ENCODE peak calls at places on chromosomes 2 and 18, in six cellular contexts. D, G, L, I, J and P are unnamed samples.

GRCh38 chr2:181678033-181678586 is 2.2 kb downstream of the NEUROD1 start:
- DNase-seq in J (peak; percentile 89), L (peak; percentile 59), D (peak; percentile 35), G (peak; percentile 41), I (no peak), P (peak; percentile 79)

GRCh38 chr18:72452328-72452727 is 91.8 kb downstream of the CBLN2 start:
- DNase-seq in I (no peak), D (no peak), G (no peak), L (no peak), J (no peak), P (no peak)

GRCh38 chr2:235967358-235967757 is 200.8 kb downstream of the GBX2 start:
- DNase-seq in G (no peak), L (no peak), D (no peak), I (no peak), J (peak; percentile 5), P (no peak)

GRCh38 chr18:63409301-63409700 is 13.0 kb downstream of the VPS4B start:
- DNase-seq in G (no peak), L (peak; percentile 73), I (no peak), D (peak; percentile 80), J (no peak), P (peak; percentile 73)

GRCh38 chr2:873027-873426 is 77.6 kb upstream of the SNTG2 start:
- DNase-seq in L (no peak), G (no peak), J (peak; percentile 12), D (no peak), I (no peak), P (no peak)

GRCh38 chr2:148876190-148876588 is 1.2 kb downstream of the KIF5C start:
- DNase-seq in G (no peak), L (no peak), D (no peak), I (no peak), J (peak; percentile 73), P (no peak)

GRCh38 chr2:160140471-160140870 is 59.6 kb downstream of the ITGB6 start:
- DNase-seq in L (no peak), J (no peak), I (no peak), G (no peak), D (no peak), P (peak; percentile 31)

GRCh38 chr2:235614900-235615712 is 121.3 kb downstream of the AGAP1 start:
- DNase-seq in J (no peak), I (no peak), G (no peak), L (no peak), D (no peak), P (peak; percentile 85)

GRCh38 chr2:133171396-133172004 is 396.8 kb downstream of the NCKAP5 start:
- DNase-seq in J (no peak), D (peak; percentile 84), G (peak; percentile 4), I (peak; percentile 48), L (peak; percentile 53), P (peak; percentile 79)

GRCh38 chr2:85353876-85354285 is 447 bp downstream of the RETSAT start:
- DNase-seq in D (peak; percentile 51), I (peak; percentile 12), L (peak; percentile 28), J (no peak), G (no peak), P (peak; percentile 22)

GRCh38 chr18:41396861-41397260 is 558.2 kb upstream of the PIK3C3 start:
- DNase-seq in J (no peak), L (peak; percentile 45), I (no peak), G (peak; percentile 23), D (peak; percentile 43), P (no peak)

GRCh38 chr2:1591461-1591770 is 152.9 kb downstream of the PXDN start:
- DNase-seq in D (peak; percentile 50), I (no peak), J (peak; percentile 33), G (no peak), L (no peak), P (no peak)

GRCh38 chr2:238170386-238171071 is 11.8 kb downstream of the ERFE start:
- DNase-seq in J (no peak), I (no peak), D (no peak), L (no peak), G (no peak), P (peak; percentile 11)

GRCh38 chr2:240926516-240927389 is 20.6 kb downstream of the CROCC2 start:
- DNase-seq in I (no peak), L (no peak), J (peak; percentile 30), D (no peak), G (no peak), P (peak; percentile 13)

DNA sequence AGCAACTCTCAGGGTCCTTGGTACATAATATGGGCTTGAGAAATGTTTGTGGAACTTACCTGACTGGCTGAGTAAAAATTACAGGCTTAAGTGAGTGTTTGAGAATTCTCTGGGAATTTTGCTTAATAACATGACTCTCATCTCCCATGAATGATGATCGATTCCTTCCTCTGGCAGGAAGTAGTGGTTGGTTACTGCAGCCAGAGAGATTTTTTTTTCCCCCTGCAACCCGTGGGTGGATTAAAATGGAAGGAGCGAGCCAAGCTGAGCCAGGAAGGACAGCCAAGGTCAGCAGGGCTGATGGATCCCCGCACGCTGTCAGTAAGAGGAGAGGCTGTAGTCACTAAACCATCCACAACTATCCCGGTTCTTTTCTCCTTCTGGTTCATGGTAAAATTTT is 40.6 kb upstream of the RFX8 start:
- DNase-seq in J (no peak), I (no peak), L (peak; percentile 20), G (no peak), D (peak; percentile 40), P (peak; percentile 89)
- H2AFZ ChIP-seq in J (no peak overlapping the region), I (no peak overlapping the region), L (peak overlapping the region; percentile 87), G (no peak overlapping the region), D (peak overlapping the region; percentile 41), P (no peak overlapping the region)

GRCh38 chr2:69950241-69950640 is 11.2 kb downstream of the ASPRV1 start:
- DNase-seq in I (no peak), G (no peak), J (no peak), L (no peak), D (no peak), P (no peak)

GRCh38 chr2:69948963-69949645 is 12.3 kb downstream of the ASPRV1 start:
- DNase-seq in G (no peak), J (no peak), I (no peak), D (no peak), L (no peak), P (no peak)

GRCh38 chr2:69946351-69947077 is 14.9 kb downstream of the ASPRV1 start:
- DNase-seq in L (peak; percentile 89), J (no peak), I (peak; percentile 34), G (no peak), D (peak; percentile 95), P (peak; percentile 68)

GRCh38 chr2:69947078-69947801 is 14.2 kb downstream of the ASPRV1 start:
- DNase-seq in G (no peak), I (no peak), J (no peak), L (peak; percentile 25), D (peak; percentile 62), P (no peak)

GRCh38 chr2:69948032-69948962 is 13.1 kb downstream of the ASPRV1 start:
- DNase-seq in G (no peak), L (no peak), I (no peak), D (no peak), J (no peak), P (peak; percentile 14)
- H2AFZ ChIP-seq in G (no peak overlapping the region), L (no peak overlapping the region), I (no peak overlapping the region), D (no peak overlapping the region), J (no peak overlapping the region), P (no peak overlapping the region)

GRCh38 chr2:197515277-197515797 is 529 bp upstream of the MOB4 start:
- DNase-seq in J (no peak), I (peak; percentile 12), G (no peak), L (no peak), D (no peak), P (no peak)

GRCh38 chr2:197514754-197515153 is 1.1 kb upstream of the MOB4 start:
- DNase-seq in J (no peak), D (peak; percentile 28), I (no peak), L (no peak), G (no peak), P (peak; percentile 13)

GRCh38 chr2:197515798-197516761 is at the start of gene MOB4:
- DNase-seq in G (peak; percentile 95), L (peak; percentile 93), D (peak; percentile 95), I (peak; percentile 86), J (peak; percentile 96), P (peak; percentile 91)

GRCh38 chr2:197517150-197517549 is 1.3 kb downstream of the MOB4 start:
- DNase-seq in G (no peak), I (no peak), L (no peak), J (no peak), D (no peak), P (no peak)
- H2AFZ ChIP-seq in G (no peak overlapping the region), I (no peak overlapping the region), L (no peak overlapping the region), J (no peak overlapping the region), D (no peak overlapping the region), P (no peak overlapping the region)

DNA sequence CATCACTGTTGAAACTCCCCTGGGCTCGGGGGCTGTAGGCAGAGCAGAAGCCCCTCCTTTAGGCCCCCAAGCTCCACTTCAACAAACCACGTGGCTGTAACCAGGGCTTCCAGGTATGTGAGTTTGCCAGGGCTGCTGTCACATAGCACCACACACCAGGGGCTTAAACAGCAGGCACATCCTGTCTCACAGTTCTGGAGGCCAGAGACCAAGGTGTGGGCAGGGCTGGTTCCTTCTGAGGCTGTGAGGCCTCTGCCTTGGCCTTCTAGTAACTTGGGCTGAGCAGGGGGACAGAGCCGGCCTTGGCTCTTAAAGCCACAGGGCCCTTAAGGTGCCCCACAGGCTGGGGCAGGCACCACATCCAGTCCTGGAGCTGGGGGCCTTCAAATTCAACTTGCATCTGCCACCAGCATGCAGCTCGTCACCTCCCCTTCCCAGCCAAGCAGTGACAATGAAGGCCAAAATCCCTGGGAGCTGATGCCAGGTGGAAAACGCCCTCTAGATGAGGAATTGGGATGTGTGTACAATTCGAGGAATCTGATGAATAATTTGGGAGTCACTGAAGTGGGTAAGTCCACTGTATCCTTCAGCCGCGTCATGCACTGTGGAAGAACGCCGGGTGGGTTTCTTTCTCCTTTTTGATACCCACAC is 104.2 kb upstream of the ODC1 start:
- DNase-seq in D (peak; percentile 78), G (no peak), I (no peak), L (no peak), J (no peak), P (no peak)
- H2AFZ ChIP-seq in D (no peak overlapping the region), G (no peak overlapping the region), I (no peak overlapping the region), L (no peak overlapping the region), J (no peak overlapping the region), P (no peak overlapping the region)

GRCh38 chr2:17587469-17587868 is 47.0 kb downstream of the VSNL1 start:
- DNase-seq in D (no peak), I (no peak), G (no peak), L (no peak), J (no peak), P (no peak)

GRCh38 chr2:17588031-17588430 is 47.5 kb downstream of the VSNL1 start:
- DNase-seq in J (no peak), G (no peak), L (peak; percentile 98), I (no peak), D (no peak), P (peak; percentile 17)

GRCh38 chr2:17583166-17583565 is 42.7 kb downstream of the VSNL1 start:
- DNase-seq in I (no peak), J (no peak), D (no peak), G (no peak), L (peak; percentile 59), P (peak; percentile 79)

GRCh38 chr2:17583646-17584045 is 43.1 kb downstream of the VSNL1 start:
- DNase-seq in I (no peak), L (peak; percentile 53), G (no peak), D (no peak), J (no peak), P (peak; percentile 16)

DNA sequence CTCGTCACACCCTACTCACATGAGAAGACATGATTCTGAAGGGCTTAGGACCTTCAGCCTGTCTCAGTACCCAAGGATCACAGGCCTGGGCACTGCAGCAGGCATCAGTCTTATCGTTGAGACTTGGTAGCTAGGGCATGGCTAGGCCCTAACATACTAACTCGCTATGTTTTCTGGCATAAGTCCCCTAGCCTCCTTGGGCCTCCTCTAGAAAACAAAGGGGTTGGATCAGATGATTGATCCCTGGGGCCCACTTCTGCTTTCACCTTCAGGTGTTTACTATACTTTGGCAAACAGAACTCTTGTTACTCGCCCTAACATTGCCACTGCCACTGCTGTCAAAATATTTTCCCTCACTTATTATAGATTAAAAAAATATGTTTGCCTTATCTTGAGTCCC is 44.2 kb downstream of the VSNL1 start:
- DNase-seq in D (no peak), J (no peak), L (no peak), G (no peak), I (no peak), P (no peak)
- H2AFZ ChIP-seq in D (no peak overlapping the region), J (no peak overlapping the region), L (no peak overlapping the region), G (no peak overlapping the region), I (no peak overlapping the region), P (no peak overlapping the region)